ENCODE peak calls at places on chromosomes 5 and 9, in nine cellular contexts. One of them, this sample, is unnamed.

GRCh38 chr5:68319316-68320093 is 103.9 kb downstream of the PIK3R1 start:
- DNase-seq in T-helper 22 cell: no peak
- DNase-seq in COR-L47: no peak
- DNase-seq in substantia nigra: no peak
- DNase-seq in naive B cell: no peak
- DNase-seq in NCI-H2107: no peak
- DNase-seq in GM19239: no peak
- DNase-seq in myocyte: no peak
- DNase-seq in activated T-cell treated with anti-CD3 and anti-CD28 coated beads for 48 hours: no peak
- DNase-seq in this sample: no peak

GRCh38 chr5:142017832-142018427 is 5.1 kb upstream of the GNPDA1 start:
- DNase-seq in T-helper 22 cell: no peak
- DNase-seq in COR-L47: no peak
- DNase-seq in substantia nigra: no peak
- DNase-seq in naive B cell: no peak
- DNase-seq in NCI-H2107: no peak
- DNase-seq in GM19239: no peak
- DNase-seq in myocyte: peak
- DNase-seq in activated T-cell treated with anti-CD3 and anti-CD28 coated beads for 48 hours: no peak
- DNase-seq in this sample: peak

GRCh38 chr9:3508531-3509374 is 17.0 kb downstream of the RFX3 start:
- DNase-seq in T-helper 22 cell: no peak
- DNase-seq in COR-L47: peak
- DNase-seq in substantia nigra: no peak
- DNase-seq in naive B cell: no peak
- DNase-seq in NCI-H2107: no peak
- DNase-seq in GM19239: no peak
- DNase-seq in myocyte: no peak
- DNase-seq in activated T-cell treated with anti-CD3 and anti-CD28 coated beads for 48 hours: no peak
- DNase-seq in this sample: no peak

GRCh38 chr9:83231039-83231438 is 168.1 kb upstream of the RASEF start:
- DNase-seq in T-helper 22 cell: no peak
- DNase-seq in COR-L47: no peak
- DNase-seq in substantia nigra: no peak
- DNase-seq in naive B cell: no peak
- DNase-seq in NCI-H2107: no peak
- DNase-seq in GM19239: no peak
- DNase-seq in myocyte: no peak
- DNase-seq in activated T-cell treated with anti-CD3 and anti-CD28 coated beads for 48 hours: no peak
- DNase-seq in this sample: no peak

GRCh38 chr9:87891754-87892153 is 9.1 kb downstream of the SPATA31E1 start:
- DNase-seq in T-helper 22 cell: no peak
- DNase-seq in COR-L47: no peak
- DNase-seq in substantia nigra: no peak
- DNase-seq in naive B cell: no peak
- DNase-seq in NCI-H2107: no peak
- DNase-seq in GM19239: no peak
- DNase-seq in myocyte: no peak
- DNase-seq in activated T-cell treated with anti-CD3 and anti-CD28 coated beads for 48 hours: no peak
- DNase-seq in this sample: no peak

GRCh38 chr5:2748841-2749513 is 2.5 kb downstream of the IRX2 start:
- DNase-seq in T-helper 22 cell: no peak
- DNase-seq in COR-L47: no peak
- DNase-seq in substantia nigra: no peak
- DNase-seq in naive B cell: no peak
- DNase-seq in NCI-H2107: no peak
- DNase-seq in GM19239: no peak
- DNase-seq in myocyte: no peak
- DNase-seq in activated T-cell treated with anti-CD3 and anti-CD28 coated beads for 48 hours: no peak
- DNase-seq in this sample: no peak

GRCh38 chr5:173734716-173735115 is 118.3 kb upstream of the BOD1 start:
- DNase-seq in T-helper 22 cell: no peak
- DNase-seq in COR-L47: no peak
- DNase-seq in substantia nigra: no peak
- DNase-seq in naive B cell: no peak
- DNase-seq in NCI-H2107: no peak
- DNase-seq in GM19239: no peak
- DNase-seq in myocyte: no peak
- DNase-seq in activated T-cell treated with anti-CD3 and anti-CD28 coated beads for 48 hours: no peak
- DNase-seq in this sample: no peak

GRCh38 chr5:77560677-77561263 is 68.7 kb upstream of the WDR41 start:
- DNase-seq in T-helper 22 cell: no peak
- DNase-seq in COR-L47: peak
- DNase-seq in substantia nigra: no peak
- DNase-seq in naive B cell: no peak
- DNase-seq in NCI-H2107: no peak
- DNase-seq in GM19239: no peak
- DNase-seq in myocyte: peak
- DNase-seq in activated T-cell treated with anti-CD3 and anti-CD28 coated beads for 48 hours: no peak
- DNase-seq in this sample: no peak

This sample was measured in DND-41.